ENCODE peak calls at places on chromosome 10, in eight cellular contexts. Y is IMR-90, O is PC-9, E is fibroblast of lung, T is MM.1S, Q is DND-41, K is A549, C is GM23338. G is an unnamed sample.

GRCh38 chr10:27611209-27611608 is 107.1 kb downstream of the RAB18 start:
- DNase-seq in T (no peak), E (peak; percentile 22), Q (no peak), C (no peak), Y (peak; percentile 85), K (peak; percentile 14), O (no peak), G (no peak)

GRCh38 chr10:5858811-5859210 is 30.9 kb downstream of the ANKRD16 start:
- DNase-seq in Q (no peak), T (no peak), Y (no peak), K (no peak), O (no peak), E (no peak), C (no peak), G (no peak)

GRCh38 chr10:31213959-31214358 is 105.1 kb upstream of the ZEB1 start:
- DNase-seq in K (no peak), C (no peak), T (no peak), E (no peak), Q (no peak), O (no peak), Y (no peak), G (no peak)

GRCh38 chr10:132616995-132617780 is 79.6 kb downstream of the INPP5A start:
- DNase-seq in O (no peak), K (no peak), Q (no peak), T (no peak), Y (no peak), C (no peak), E (no peak), G (no peak)

GRCh38 chr10:65556006-65556405 is 1369.8 kb upstream of the LRRTM3 start:
- DNase-seq in T (no peak), E (no peak), C (no peak), K (no peak), Y (no peak), O (no peak), Q (no peak), G (no peak)

GRCh38 chr10:117569610-117570395 is 27.3 kb downstream of the EMX2 start:
- DNase-seq in O (no peak), K (no peak), C (peak; percentile 25), E (no peak), Y (no peak), Q (no peak), T (no peak), G (no peak)

GRCh38 chr10:52742723-52743122 is 29.9 kb downstream of the MBL2 start:
- DNase-seq in E (no peak), T (no peak), C (no peak), Q (peak; percentile 42), Y (no peak), O (no peak), K (no peak), G (no peak)

GRCh38 chr10:28293238-28294168 is 9.4 kb downstream of the MPP7 start:
- DNase-seq in E (peak; percentile 39), Y (no peak), Q (no peak), K (no peak), C (peak; percentile 44), O (no peak), T (no peak), G (no peak)

GRCh38 chr10:122555431-122555830 is 5.1 kb upstream of the DMBT1 start:
- DNase-seq in Y (no peak), T (no peak), Q (no peak), O (no peak), C (no peak), K (no peak), E (no peak), G (no peak)

GRCh38 chr10:133245439-133246235 is 8.0 kb downstream of the VENTX start:
- DNase-seq in T (no peak), C (no peak), E (no peak), Y (no peak), K (peak; percentile 37), Q (no peak), O (no peak), G (no peak)

GRCh38 chr10:33341638-33342037 is 7.2 kb upstream of the NRP1 start:
- DNase-seq in T (no peak), E (peak; percentile 58), Y (peak; percentile 62), C (no peak), K (no peak), O (no peak), Q (no peak), G (no peak)

GRCh38 chr10:125096371-125096770 is 64.0 kb downstream of the CTBP2 start:
- DNase-seq in O (no peak), K (no peak), Q (no peak), C (no peak), T (peak; percentile 20), E (peak; percentile 45), Y (no peak), G (no peak)

GRCh38 chr10:4941540-4942330 is 21.5 kb upstream of the AKR1C1 start:
- DNase-seq in K (peak; percentile 91), T (no peak), Y (peak; percentile 6), C (no peak), Q (no peak), O (peak; percentile 81), E (peak; percentile 6), G (no peak)

GRCh38 chr10:128881086-128881485 is 586.0 kb upstream of the MGMT start:
- DNase-seq in E (no peak), T (no peak), O (no peak), K (no peak), Y (no peak), Q (no peak), C (no peak), G (no peak)

GRCh38 chr10:132601567-132601966 is 64.0 kb downstream of the INPP5A start:
- DNase-seq in Q (no peak), O (no peak), Y (no peak), T (no peak), C (no peak), E (no peak), K (no peak), G (no peak)

DNA sequence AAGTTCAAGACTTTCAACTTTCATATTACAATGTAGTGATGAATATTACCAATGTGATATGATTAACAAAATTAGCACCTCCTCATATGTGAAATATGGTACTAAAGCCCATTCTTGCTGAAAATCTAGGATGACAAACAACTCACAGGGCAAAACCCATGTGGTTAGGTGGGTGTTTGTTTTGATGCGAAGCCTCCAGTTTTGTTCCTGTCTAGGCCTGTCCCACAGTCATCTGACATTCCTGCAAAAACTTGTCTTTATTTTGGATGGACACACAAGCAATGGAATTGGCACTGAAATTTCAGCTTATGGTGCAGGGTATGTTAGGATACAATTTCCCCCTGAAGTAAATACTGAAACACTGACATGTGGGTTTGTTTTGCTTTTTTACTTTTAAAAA is 95.3 kb downstream of the PARD3 start:
- DNase-seq in E (no peak), K (no peak), O (no peak), T (no peak), C (no peak), Q (no peak), Y (no peak), G (no peak)
- H3K4me2 ChIP-seq in E (no peak overlapping the region), K (peak overlapping the region; percentile 43), O (peak overlapping the region; percentile 50), T (no peak overlapping the region), C (no peak overlapping the region), Q (no peak overlapping the region), Y (no peak overlapping the region), G (no peak overlapping the region)

GRCh38 chr10:1552415-1552814 is 184.9 kb downstream of the ADARB2 start:
- DNase-seq in E (no peak), O (no peak), Y (no peak), C (no peak), T (no peak), K (no peak), Q (no peak), G (no peak)
- H3K4me2 ChIP-seq in E (no peak overlapping the region), O (no peak overlapping the region), Y (no peak overlapping the region), C (no peak overlapping the region), T (no peak overlapping the region), K (no peak overlapping the region), Q (no peak overlapping the region), G (no peak overlapping the region)

GRCh38 chr10:13790196-13790595 is 203.4 kb downstream of the PRPF18 start:
- DNase-seq in T (no peak), E (no peak), O (no peak), C (no peak), Q (no peak), Y (no peak), K (no peak), G (no peak)

GRCh38 chr10:13788320-13788600 is 201.5 kb downstream of the PRPF18 start:
- DNase-seq in Y (no peak), E (peak; percentile 26), O (no peak), C (no peak), Q (no peak), T (no peak), K (no peak), G (no peak)

GRCh38 chr10:13788701-13789447 is 202.1 kb downstream of the PRPF18 start:
- DNase-seq in O (no peak), E (peak; percentile 66), Q (no peak), Y (peak; percentile 68), C (no peak), T (no peak), K (no peak), G (peak; percentile 19)

GRCh38 chr10:13791483-13791882 is 204.7 kb downstream of the PRPF18 start:
- DNase-seq in E (no peak), K (no peak), T (no peak), O (no peak), Y (no peak), Q (no peak), C (no peak), G (no peak)

GRCh38 chr10:13789448-13789829 is 202.7 kb downstream of the PRPF18 start:
- DNase-seq in Q (no peak), T (no peak), O (no peak), K (no peak), C (no peak), E (no peak), Y (no peak), G (no peak)
- H3K4me2 ChIP-seq in Q (no peak overlapping the region), T (no peak overlapping the region), O (no peak overlapping the region), K (no peak overlapping the region), C (no peak overlapping the region), E (no peak overlapping the region), Y (no peak overlapping the region), G (no peak overlapping the region)

GRCh38 chr10:2950546-2950945 is 116.8 kb upstream of the PFKP start:
- DNase-seq in K (no peak), C (no peak), Y (no peak), T (no peak), E (no peak), Q (no peak), O (no peak), G (no peak)

GRCh38 chr10:2948127-2948854 is 119.1 kb upstream of the PFKP start:
- DNase-seq in O (no peak), K (no peak), E (no peak), Y (no peak), C (no peak), T (no peak), Q (no peak), G (no peak)

GRCh38 chr10:2949221-2949947 is 118.0 kb upstream of the PFKP start:
- DNase-seq in Q (no peak), K (no peak), E (no peak), O (no peak), T (no peak), Y (no peak), C (no peak), G (no peak)

GRCh38 chr10:2951235-2951835 is 116.0 kb upstream of the PFKP start:
- DNase-seq in O (no peak), C (no peak), T (no peak), K (no peak), Q (no peak), Y (no peak), E (no peak), G (no peak)

DNA sequence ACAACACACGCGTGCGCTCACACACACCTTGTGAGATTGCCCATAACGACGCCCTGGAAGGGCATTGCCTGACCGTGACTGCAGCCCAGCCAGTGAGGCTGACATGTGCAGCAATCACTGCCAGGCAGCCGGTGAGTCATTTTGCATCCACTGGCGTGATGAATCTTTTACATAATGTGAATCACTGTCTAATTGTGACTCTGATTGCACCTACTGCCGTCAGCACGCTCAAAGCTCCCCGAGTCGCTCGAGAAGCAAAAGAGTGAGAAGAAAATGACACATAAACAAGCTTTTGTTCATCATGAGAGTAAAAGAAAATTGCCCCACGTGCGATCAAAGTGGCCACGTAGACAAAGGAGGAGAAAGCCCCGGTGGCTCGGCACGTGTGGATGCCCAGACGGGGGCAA is 117.4 kb upstream of the PFKP start:
- DNase-seq in E (peak; percentile 89), Y (peak; percentile 28), T (no peak), C (no peak), Q (no peak), K (peak; percentile 27), O (no peak), G (no peak)
- H3K4me2 ChIP-seq in E (no peak overlapping the region), Y (no peak overlapping the region), T (no peak overlapping the region), C (no peak overlapping the region), Q (no peak overlapping the region), K (peak overlapping the region; percentile 90), O (no peak overlapping the region), G (no peak overlapping the region)